ENCODE peak calls at places on chromosomes 13 and 19, in nine cellular contexts. Q is hepatocyte, O is GM23248, W is OCI-LY7, N is GM23338, I is HCT116, G is MM.1S, D is SK-N-SH, H is neural progenitor cell. X is an unnamed sample.

GRCh38 chr19:725461-726089 is 16.8 kb downstream of the PALM start:
- DNase-seq in Q (no peak), O (no peak), W (no peak), N (no peak), I (no peak), G (no peak), D (no peak), H (no peak), X (no peak)

GRCh38 chr19:9916719-9917118 is 19.6 kb downstream of the OLFM2 start:
- DNase-seq in Q (no peak), O (no peak), W (no peak), N (no peak), I (no peak), G (no peak), D (no peak), H (no peak), X (peak)

GRCh38 chr13:21175656-21176194 is 627 bp downstream of the SKA3 start:
- DNase-seq in Q (no peak), O (peak), W (peak), N (no peak), I (no peak), G (no peak), D (peak), H (no peak), X (no peak)

GRCh38 chr19:32652893-32653625 is 21.9 kb downstream of the ANKRD27 start:
- DNase-seq in Q (peak), O (no peak), W (no peak), N (no peak), I (no peak), G (no peak), D (peak), H (no peak), X (no peak)

GRCh38 chr19:15779756-15780476 is 7.5 kb upstream of the OR10H5 start:
- DNase-seq in Q (no peak), O (peak), W (no peak), N (no peak), I (no peak), G (no peak), D (no peak), H (no peak), X (peak)

GRCh38 chr13:98413796-98414195 is 163.1 kb downstream of the STK24 start:
- DNase-seq in Q (no peak), O (no peak), W (no peak), N (peak), I (no peak), G (no peak), D (no peak), H (no peak), X (no peak)

GRCh38 chr13:99014391-99014988 is 36.6 kb upstream of the DOCK9 start:
- DNase-seq in Q (no peak), O (no peak), W (no peak), N (no peak), I (no peak), G (no peak), D (no peak), H (no peak), X (no peak)

GRCh38 chr13:34265016-34265692 is 447.2 kb downstream of the RFC3 start:
- DNase-seq in Q (no peak), O (no peak), W (no peak), N (no peak), I (no peak), G (no peak), D (no peak), H (no peak), X (peak)

GRCh38 chr19:20078696-20079095 is 896 bp downstream of the ZNF90 start:
- DNase-seq in Q (peak), O (peak), W (no peak), N (peak), I (no peak), G (no peak), D (peak), H (peak), X (no peak)

GRCh38 chr19:5826531-5827341 is 12.8 kb downstream of the FUT6 start:
- DNase-seq in Q (peak), O (peak), W (peak), N (peak), I (peak), G (peak), D (peak), H (peak), X (peak)

GRCh38 chr19:50432658-50433057 is at the start of gene MYBPC2:
- DNase-seq in Q (peak), O (no peak), W (peak), N (peak), I (no peak), G (no peak), D (no peak), H (peak), X (no peak)

GRCh38 chr19:45404557-45405434 is at the start of gene PPP1R13L:
- DNase-seq in Q (peak), O (no peak), W (peak), N (peak), I (peak), G (peak), D (peak), H (peak), X (peak)

GRCh38 chr13:97212540-97213146 is 9.5 kb upstream of the MBNL2 start:
- DNase-seq in Q (peak), O (peak), W (peak), N (peak), I (no peak), G (peak), D (no peak), H (no peak), X (peak)

GRCh38 chr13:113489549-113490495 is 689 bp downstream of the DCUN1D2 start:
- DNase-seq in Q (peak), O (peak), W (peak), N (peak), I (no peak), G (peak), D (peak), H (no peak), X (peak)

GRCh38 chr19:51460164-51460992 is 2.1 kb upstream of the SIGLEC8 start:
- DNase-seq in Q (no peak), O (peak), W (peak), N (peak), I (no peak), G (no peak), D (peak), H (peak), X (peak)

GRCh38 chr19:40549007-40549708 is 27.5 kb upstream of the SHKBP1 start:
- DNase-seq in Q (peak), O (peak), W (peak), N (peak), I (peak), G (peak), D (peak), H (peak), X (peak)

GRCh38 chr19:33054623-33055022 is 10.1 kb downstream of the RHPN2 start:
- DNase-seq in Q (peak), O (no peak), W (no peak), N (no peak), I (peak), G (no peak), D (no peak), H (no peak), X (peak)

GRCh38 chr13:98468352-98468751 is 108.6 kb downstream of the STK24 start:
- DNase-seq in Q (no peak), O (no peak), W (no peak), N (no peak), I (no peak), G (no peak), D (no peak), H (no peak), X (no peak)

GRCh38 chr19:6373813-6374108 is 1.2 kb downstream of the ALKBH7 start:
- DNase-seq in Q (no peak), O (no peak), W (no peak), N (no peak), I (no peak), G (no peak), D (no peak), H (no peak), X (no peak)

GRCh38 chr19:13037161-13037560 is 41.9 kb downstream of the NFIX start:
- DNase-seq in Q (no peak), O (peak), W (no peak), N (no peak), I (no peak), G (no peak), D (no peak), H (no peak), X (peak)

GRCh38 chr19:12992729-12993128 is 2.5 kb upstream of the NFIX start:
- DNase-seq in Q (no peak), O (no peak), W (no peak), N (no peak), I (no peak), G (no peak), D (no peak), H (no peak), X (no peak)

GRCh38 chr13:77698211-77699058 is 948 bp downstream of the SLAIN1 start:
- DNase-seq in Q (peak), O (peak), W (peak), N (peak), I (no peak), G (peak), D (peak), H (peak), X (peak)

GRCh38 chr19:41935781-41936415 is 7.6 kb upstream of the ERFL start:
- DNase-seq in Q (no peak), O (peak), W (no peak), N (no peak), I (no peak), G (no peak), D (no peak), H (no peak), X (no peak)

GRCh38 chr19:41936961-41937360 is 8.7 kb upstream of the ERFL start:
- DNase-seq in Q (no peak), O (no peak), W (no peak), N (peak), I (no peak), G (no peak), D (no peak), H (no peak), X (no peak)

GRCh38 chr19:41936416-41936850 is 8.2 kb upstream of the ERFL start:
- DNase-seq in Q (no peak), O (peak), W (no peak), N (no peak), I (no peak), G (no peak), D (no peak), H (no peak), X (peak)

GRCh38 chr19:41937976-41938375 is 9.7 kb upstream of the ERFL start:
- DNase-seq in Q (no peak), O (no peak), W (no peak), N (peak), I (no peak), G (no peak), D (peak), H (no peak), X (no peak)

GRCh38 chr19:41937525-41937924 is 9.3 kb upstream of the ERFL start:
- DNase-seq in Q (no peak), O (no peak), W (peak), N (peak), I (no peak), G (no peak), D (no peak), H (no peak), X (no peak)
- TF ChIP-seq EZH2phosphoT487 in Q (no peak), O (no peak), W (no peak), N (no peak), I (no peak), G (no peak), D (no peak), H (no peak), X (no peak)

GRCh38 chr13:83286737-83287136 is 595.5 kb downstream of the SLITRK1 start:
- DNase-seq in Q (no peak), O (peak), W (no peak), N (no peak), I (no peak), G (no peak), D (no peak), H (no peak), X (peak)
- H3K27ac ChIP-seq in Q (no peak), O (no peak), W (no peak), N (no peak), I (no peak), G (no peak), D (no peak), H (no peak), X (peak)

GRCh38 chr13:29457299-29457698 is 138.2 kb downstream of the SLC7A1 start:
- DNase-seq in Q (no peak), O (peak), W (no peak), N (no peak), I (peak), G (no peak), D (no peak), H (no peak), X (peak)

GRCh38 chr13:29453657-29454056 is 141.8 kb downstream of the SLC7A1 start:
- DNase-seq in Q (no peak), O (peak), W (no peak), N (no peak), I (no peak), G (no peak), D (no peak), H (no peak), X (no peak)

GRCh38 chr13:29452773-29453574 is 142.5 kb downstream of the SLC7A1 start:
- DNase-seq in Q (no peak), O (peak), W (no peak), N (no peak), I (no peak), G (no peak), D (peak), H (no peak), X (no peak)

GRCh38 chr13:29456419-29456818 is 139.1 kb downstream of the SLC7A1 start:
- DNase-seq in Q (no peak), O (no peak), W (no peak), N (no peak), I (no peak), G (no peak), D (no peak), H (no peak), X (no peak)

DNA sequence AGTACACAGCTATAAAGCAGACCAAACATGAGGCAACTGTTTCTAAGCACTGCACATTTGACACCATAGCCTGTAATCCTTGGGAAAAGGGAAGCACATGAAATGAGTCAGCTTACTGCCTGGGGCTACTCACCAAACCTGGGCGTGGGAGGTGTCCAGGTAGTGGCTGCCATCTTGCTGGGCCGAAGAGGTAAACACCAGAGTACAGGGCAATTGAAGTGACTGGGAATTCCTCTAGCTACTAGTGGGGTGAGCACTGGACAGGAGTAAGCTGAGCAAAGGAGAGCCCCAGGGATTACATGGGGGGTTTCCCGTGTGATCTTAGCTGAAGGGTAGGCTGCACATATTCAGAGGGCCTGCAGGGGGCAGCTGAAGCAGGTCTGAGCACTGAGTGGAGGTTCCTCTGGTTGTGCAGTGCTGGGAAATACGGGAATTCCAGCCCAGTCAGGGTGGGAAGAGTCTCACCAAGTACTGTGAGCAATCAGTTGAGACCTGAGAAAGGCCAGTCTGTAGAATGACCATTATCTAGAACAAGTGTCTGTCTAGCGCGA is 140.5 kb downstream of the SLC7A1 start:
- DNase-seq in Q (no peak), O (peak), W (peak), N (peak), I (peak), G (no peak), D (no peak), H (peak), X (peak)
- TF ChIP-seq EZH2phosphoT487 in Q (no peak), O (no peak), W (no peak), N (no peak), I (no peak), G (no peak), D (no peak), H (no peak), X (no peak)

GRCh38 chr13:48813518-48813917 is 159.8 kb downstream of the CYSLTR2 start:
- DNase-seq in Q (no peak), O (no peak), W (no peak), N (no peak), I (no peak), G (no peak), D (no peak), H (no peak), X (no peak)
- H3K27ac ChIP-seq in Q (no peak), O (no peak), W (no peak), N (no peak), I (no peak), G (no peak), D (no peak), H (no peak), X (no peak)

GRCh38 chr19:3955688-3956087 is 15.2 kb downstream of the DAPK3 start:
- DNase-seq in Q (no peak), O (no peak), W (no peak), N (no peak), I (no peak), G (no peak), D (no peak), H (no peak), X (no peak)

GRCh38 chr19:3949294-3949693 is 16.4 kb downstream of the NMRK2 start:
- DNase-seq in Q (no peak), O (no peak), W (no peak), N (no peak), I (no peak), G (no peak), D (no peak), H (no peak), X (no peak)

GRCh38 chr19:3954107-3954506 is 16.8 kb downstream of the DAPK3 start:
- DNase-seq in Q (no peak), O (no peak), W (no peak), N (no peak), I (no peak), G (no peak), D (no peak), H (no peak), X (no peak)

GRCh38 chr19:3949997-3950859 is 17.4 kb downstream of the NMRK2 start:
- DNase-seq in Q (no peak), O (no peak), W (no peak), N (no peak), I (no peak), G (no peak), D (no peak), H (no peak), X (no peak)

DNA sequence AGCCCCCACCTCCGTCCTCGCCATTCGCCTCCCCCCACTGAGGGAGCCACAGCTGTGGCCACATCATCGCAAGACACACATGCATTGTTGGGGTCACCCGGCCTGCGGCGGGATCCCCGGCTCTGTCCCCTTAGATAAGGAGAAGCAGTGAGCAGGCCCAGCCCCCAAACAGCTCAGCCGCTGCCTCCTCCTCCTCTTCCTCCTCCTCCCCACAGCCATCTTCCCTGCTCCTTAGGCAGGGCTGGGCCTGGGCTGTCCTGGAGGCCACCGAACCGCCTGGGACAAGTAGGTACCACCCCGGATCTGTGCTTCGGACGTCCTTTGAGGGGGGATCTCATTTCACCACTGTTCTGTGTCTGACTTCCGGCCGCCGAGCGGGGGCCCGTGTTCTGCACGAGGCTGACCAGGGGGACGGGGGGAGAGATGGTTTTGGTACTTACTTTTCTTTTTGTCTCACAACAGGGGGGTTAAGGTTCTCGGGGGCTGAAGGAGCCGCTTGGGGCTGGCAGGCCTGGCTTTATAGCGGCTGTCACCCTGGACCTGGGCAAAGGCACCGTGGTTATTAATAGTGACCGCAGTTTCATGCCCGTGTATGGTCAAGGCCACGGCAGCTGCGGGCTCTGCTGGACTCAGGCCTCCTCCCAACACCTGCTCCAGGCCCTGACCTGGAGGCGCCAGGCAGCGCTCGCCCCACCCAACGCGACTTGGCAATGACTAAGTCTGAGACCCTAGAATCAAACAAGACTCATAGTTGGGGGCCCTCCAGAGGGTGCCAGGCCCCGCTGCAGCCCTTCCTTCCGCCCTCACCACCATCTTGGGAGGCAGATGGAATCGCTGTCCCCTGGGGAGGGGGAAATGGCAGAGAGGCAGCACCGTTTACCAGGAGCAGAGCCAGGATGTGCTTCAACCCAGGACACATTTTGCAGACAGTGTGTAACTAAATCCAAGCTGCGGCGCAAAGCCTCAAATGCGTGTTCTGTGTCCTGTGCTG is 18.3 kb downstream of the NMRK2 start:
- DNase-seq in Q (no peak), O (no peak), W (no peak), N (no peak), I (no peak), G (no peak), D (no peak), H (no peak), X (no peak)
- TF ChIP-seq EZH2phosphoT487 in Q (no peak), O (no peak), W (no peak), N (no peak), I (no peak), G (no peak), D (no peak), H (no peak), X (no peak)

GRCh38 chr19:46995492-46995891 is 24.1 kb upstream of the NPAS1 start:
- DNase-seq in Q (no peak), O (no peak), W (no peak), N (no peak), I (no peak), G (no peak), D (no peak), H (no peak), X (no peak)

GRCh38 chr19:46992699-46993535 is 26.7 kb upstream of the NPAS1 start:
- DNase-seq in Q (no peak), O (no peak), W (no peak), N (no peak), I (no peak), G (no peak), D (no peak), H (no peak), X (no peak)

GRCh38 chr19:46993622-46994021 is 26.0 kb upstream of the NPAS1 start:
- DNase-seq in Q (no peak), O (no peak), W (no peak), N (no peak), I (no peak), G (no peak), D (no peak), H (no peak), X (no peak)

GRCh38 chr19:46990998-46991676 is 28.5 kb upstream of the NPAS1 start:
- DNase-seq in Q (peak), O (peak), W (peak), N (peak), I (peak), G (peak), D (peak), H (peak), X (peak)

GRCh38 chr19:46994141-46994686 is 25.4 kb upstream of the NPAS1 start:
- DNase-seq in Q (no peak), O (no peak), W (no peak), N (no peak), I (no peak), G (no peak), D (no peak), H (no peak), X (no peak)
- H3K27ac ChIP-seq in Q (no peak), O (no peak), W (no peak), N (no peak), I (no peak), G (no peak), D (no peak), H (peak), X (no peak)

GRCh38 chr19:3321696-3322095 is 44.7 kb upstream of the NFIC start:
- DNase-seq in Q (no peak), O (no peak), W (no peak), N (no peak), I (no peak), G (no peak), D (no peak), H (no peak), X (no peak)
- TF ChIP-seq EZH2phosphoT487 in Q (no peak), O (no peak), W (no peak), N (no peak), I (no peak), G (no peak), D (no peak), H (no peak), X (no peak)